ENCODE peak calls at places on chromosome 13, in four cellular contexts. Z is GM12891, R is K562, C is GM12878. S is an unnamed sample.

GRCh38 chr13:90105881-90106496 is 1241.5 kb upstream of the MIR17HG start:
- DNase-seq in Z (no peak), R (no peak), C (no peak), S (no peak)

GRCh38 chr13:97879646-97880297 is 73.7 kb upstream of the IPO5 start:
- DNase-seq in Z (no peak), R (no peak), C (no peak), S (no peak)

GRCh38 chr13:99043700-99044300 is 65.9 kb upstream of the DOCK9 start:
- DNase-seq in Z (no peak), R (no peak), C (no peak), S (no peak)

GRCh38 chr13:42485272-42485671 is 88.7 kb upstream of the TNFSF11 start:
- DNase-seq in Z (no peak), R (no peak), C (no peak), S (no peak)

GRCh38 chr13:20796791-20797513 is 23.2 kb upstream of the EEF1AKMT1 start:
- DNase-seq in Z (no peak), R (no peak), C (no peak), S (no peak)

GRCh38 chr13:75749407-75749806 is 113.3 kb downstream of the LMO7 start:
- DNase-seq in Z (no peak), R (no peak), C (no peak), S (no peak)

GRCh38 chr13:105918842-105919741 is 616.4 kb downstream of the EFNB2 start:
- DNase-seq in Z (no peak), R (no peak), C (no peak), S (no peak)

GRCh38 chr13:107450426-107450825 is 764.9 kb downstream of the LIG4 start:
- DNase-seq in Z (no peak), R (no peak), C (no peak), S (no peak)

GRCh38 chr13:70253834-70254233 is 145.6 kb upstream of the KLHL1 start:
- DNase-seq in Z (no peak), R (no peak), C (no peak), S (no peak)

GRCh38 chr13:36212789-36213188 is 1.6 kb downstream of the SOHLH2 start:
- DNase-seq in Z (no peak), R (peak), C (no peak), S (no peak)

GRCh38 chr13:109897988-109898623 is 111.7 kb upstream of the IRS2 start:
- DNase-seq in Z (no peak), R (no peak), C (no peak), S (no peak)

GRCh38 chr13:27482996-27483395 is 32.6 kb upstream of the MTIF3 start:
- DNase-seq in Z (peak), R (no peak), C (peak), S (peak)

GRCh38 chr13:105336706-105337582 is 1198.5 kb downstream of the EFNB2 start:
- DNase-seq in Z (no peak), R (no peak), C (no peak), S (no peak)

GRCh38 chr13:99345345-99345744 is 38.1 kb upstream of the GPR183 start:
- DNase-seq in Z (no peak), R (no peak), C (no peak), S (no peak)

GRCh38 chr13:57698851-57699250 is 67.3 kb downstream of the PCDH17 start:
- DNase-seq in Z (no peak), R (no peak), C (no peak), S (no peak)

GRCh38 chr13:30871713-30872029 is 34.4 kb upstream of the MEDAG start:
- DNase-seq in Z (no peak), R (no peak), C (no peak), S (no peak)

GRCh38 chr13:34864650-34865049 is 77.4 kb upstream of the NBEA start:
- DNase-seq in Z (no peak), R (no peak), C (no peak), S (no peak)

GRCh38 chr13:66689037-66689619 is 541.0 kb downstream of the PCDH9 start:
- DNase-seq in Z (no peak), R (no peak), C (no peak), S (no peak)

GRCh38 chr13:73411067-73411809 is 352.4 kb downstream of the KLF5 start:
- DNase-seq in Z (no peak), R (no peak), C (no peak), S (no peak)

GRCh38 chr13:35961002-35961401 is 170.2 kb downstream of the DCLK1 start:
- DNase-seq in Z (no peak), R (no peak), C (no peak), S (no peak)

GRCh38 chr13:40438999-40439797 is 227.2 kb downstream of the FOXO1 start:
- DNase-seq in Z (no peak), R (no peak), C (no peak), S (no peak)

GRCh38 chr13:113732176-113732960 is 26.7 kb upstream of the TMEM255B start:
- DNase-seq in Z (no peak), R (no peak), C (no peak), S (no peak)

GRCh38 chr13:30340367-30341184 is 33.2 kb upstream of the KATNAL1 start:
- DNase-seq in Z (no peak), R (peak), C (no peak), S (peak)

GRCh38 chr13:46551410-46552301 is 1.3 kb upstream of the LRCH1 start:
- DNase-seq in Z (no peak), R (peak), C (no peak), S (peak)

GRCh38 chr13:73372691-73373627 is 314.2 kb downstream of the KLF5 start:
- DNase-seq in Z (no peak), R (no peak), C (no peak), S (no peak)

GRCh38 chr13:27053902-27054595 is 117.6 kb downstream of the USP12 start:
- DNase-seq in Z (no peak), R (no peak), C (no peak), S (no peak)

GRCh38 chr13:61664821-61665705 is 249.4 kb upstream of the PCDH20 start:
- DNase-seq in Z (no peak), R (no peak), C (no peak), S (no peak)

GRCh38 chr13:39035204-39035603 is 2.7 kb downstream of the PROSER1 start:
- DNase-seq in Z (no peak), R (no peak), C (no peak), S (no peak)

GRCh38 chr13:23696610-23697009 is 126.4 kb downstream of the TNFRSF19 start:
- DNase-seq in Z (no peak), R (no peak), C (no peak), S (no peak)

GRCh38 chr13:62300021-62300420 is 884.4 kb upstream of the PCDH20 start:
- DNase-seq in Z (no peak), R (no peak), C (no peak), S (no peak)

GRCh38 chr13:109160887-109161669 is 531.7 kb downstream of the MYO16 start:
- DNase-seq in Z (no peak), R (no peak), C (no peak), S (no peak)

GRCh38 chr13:63124863-63125262 is 1709.2 kb upstream of the PCDH20 start:
- DNase-seq in Z (no peak), R (no peak), C (no peak), S (no peak)

GRCh38 chr13:73958657-73959397 is 175.4 kb downstream of the KLF12 start:
- DNase-seq in Z (no peak), R (no peak), C (no peak), S (no peak)

GRCh38 chr13:75929074-75929473 is 292.9 kb downstream of the LMO7 start:
- DNase-seq in Z (no peak), R (no peak), C (no peak), S (no peak)

GRCh38 chr13:24199016-24199415 is 38.5 kb downstream of the SPATA13 start:
- DNase-seq in Z (no peak), R (no peak), C (no peak), S (no peak)

GRCh38 chr13:109345433-109345941 is 440.9 kb downstream of the IRS2 start:
- DNase-seq in Z (no peak), R (no peak), C (no peak), S (no peak)

DNA sequence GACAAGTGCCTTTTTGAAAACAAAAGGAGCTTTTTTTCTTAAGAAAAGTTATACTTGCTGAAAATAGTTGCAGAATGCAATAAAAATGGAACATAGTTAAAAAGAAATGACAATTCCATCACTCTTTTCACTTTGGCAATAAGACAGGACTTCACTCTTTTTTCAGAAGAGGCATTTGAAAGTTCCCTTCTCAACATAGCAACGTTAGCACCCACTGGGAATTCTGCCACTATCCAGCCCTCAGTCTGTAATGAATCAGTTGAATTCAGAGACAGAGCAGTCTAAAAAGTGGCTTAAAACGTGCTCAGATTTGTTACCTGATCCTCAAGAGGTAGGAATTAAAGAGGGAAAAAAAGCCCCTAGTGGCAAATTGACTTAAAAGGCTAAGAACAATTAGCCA is 10.2 kb downstream of the RGCC start:
- DNase-seq in Z (no peak), R (no peak), C (no peak), S (no peak)
- TF ChIP-seq SPI1 in Z (no peak), R (no peak), C (no peak), S (no peak)

DNA sequence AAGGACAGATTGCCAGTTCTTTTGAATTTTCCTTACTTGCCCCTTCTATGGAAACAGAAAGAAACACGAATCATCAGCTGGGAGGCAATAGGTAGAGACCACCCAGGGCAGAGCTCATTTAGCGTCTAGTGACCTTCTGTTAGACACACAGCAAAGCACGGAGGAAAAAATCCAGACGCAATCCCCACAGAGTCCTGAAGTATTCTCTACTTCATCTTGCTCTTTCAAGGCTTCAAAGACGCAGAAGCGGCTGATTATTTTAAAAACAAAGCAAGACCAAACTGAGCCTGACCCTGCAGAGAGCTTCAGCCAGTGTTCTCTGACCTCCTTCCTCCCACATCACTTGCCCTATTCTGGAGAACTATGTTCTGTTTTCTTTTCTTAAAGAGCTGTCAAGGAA is 674.5 kb upstream of the SGCG start:
- DNase-seq in Z (no peak), R (no peak), C (no peak), S (no peak)
- TF ChIP-seq SPI1 in Z (no peak), R (no peak), C (no peak), S (no peak)

DNA sequence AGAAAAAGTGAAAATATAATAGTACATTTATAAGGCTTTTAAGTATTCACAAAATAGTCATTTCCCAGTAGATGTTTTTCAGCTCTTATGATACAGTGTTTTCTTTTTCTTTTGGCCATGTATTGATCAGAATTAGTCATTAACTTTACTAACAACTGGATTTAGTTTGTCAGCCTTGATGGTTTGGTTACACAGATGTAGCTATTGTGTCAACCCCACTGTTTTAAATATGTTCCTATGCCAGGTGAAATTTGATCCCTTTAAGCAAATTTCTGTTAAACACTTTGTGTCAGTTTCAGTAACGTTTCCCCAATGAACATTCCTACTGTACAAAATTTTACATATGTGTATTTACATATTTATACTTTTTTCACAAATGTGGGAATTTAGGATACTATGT is 261.5 kb upstream of the STARD13 start:
- DNase-seq in Z (no peak), R (no peak), C (no peak), S (no peak)
- TF ChIP-seq SPI1 in Z (no peak), R (no peak), C (no peak), S (no peak)

GRCh38 chr13:111210945-111211469 is 95.9 kb downstream of the ARHGEF7 start:
- DNase-seq in Z (no peak), R (no peak), C (no peak), S (no peak)

GRCh38 chr13:111210488-111210887 is 95.4 kb downstream of the ARHGEF7 start:
- DNase-seq in Z (no peak), R (no peak), C (no peak), S (no peak)

GRCh38 chr13:111212517-111212873 is 97.4 kb downstream of the ARHGEF7 start:
- DNase-seq in Z (no peak), R (no peak), C (no peak), S (no peak)

GRCh38 chr13:111210082-111210481 is 95.0 kb downstream of the ARHGEF7 start:
- DNase-seq in Z (no peak), R (no peak), C (no peak), S (no peak)

DNA sequence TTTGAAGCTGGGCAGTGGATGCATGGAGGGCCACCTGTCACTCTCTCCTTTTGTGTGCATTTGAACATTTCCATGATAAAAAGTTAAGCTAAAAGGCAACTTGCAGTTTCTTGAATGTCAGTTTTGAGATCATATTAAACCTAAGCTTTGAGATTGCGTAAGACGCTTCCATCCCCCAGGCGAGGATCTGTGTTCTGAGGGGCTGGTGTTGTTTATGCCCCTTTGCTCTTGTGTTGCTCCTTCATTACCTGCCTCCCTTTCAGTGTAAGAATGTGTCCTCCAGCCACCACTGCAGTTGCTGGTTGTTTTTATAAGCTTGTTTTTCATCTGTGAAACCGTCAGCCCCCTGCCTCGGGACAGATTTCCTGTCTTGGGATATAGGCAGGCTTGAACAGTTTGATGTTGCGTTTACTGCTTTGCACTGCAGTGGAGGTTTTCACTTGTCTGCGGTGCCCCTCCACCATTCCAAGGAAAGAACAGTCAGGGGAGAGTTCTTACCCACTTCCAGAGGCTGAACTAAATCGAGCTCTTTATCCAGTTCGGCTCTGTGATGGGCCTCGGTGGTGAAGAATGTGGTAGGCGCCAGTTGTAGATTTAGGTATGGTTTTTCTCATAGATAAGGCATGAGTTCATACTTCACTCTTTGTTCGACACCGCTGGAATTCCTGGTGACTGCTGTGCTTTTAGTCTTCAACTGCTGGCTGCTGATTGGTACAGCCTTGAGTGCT is 96.8 kb downstream of the ARHGEF7 start:
- DNase-seq in Z (no peak), R (no peak), C (no peak), S (no peak)
- TF ChIP-seq SPI1 in Z (no peak), R (no peak), C (no peak), S (no peak)

GRCh38 chr13:31970237-31970930 is 61.2 kb upstream of the FRY start:
- DNase-seq in Z (no peak), R (no peak), C (no peak), S (no peak)

GRCh38 chr13:31972453-31972852 is 59.1 kb upstream of the FRY start:
- DNase-seq in Z (no peak), R (no peak), C (no peak), S (no peak)

GRCh38 chr13:31967155-31967554 is 64.4 kb upstream of the FRY start:
- DNase-seq in Z (no peak), R (no peak), C (no peak), S (no peak)

GRCh38 chr13:31965361-31966066 is 66.1 kb upstream of the FRY start:
- DNase-seq in Z (no peak), R (no peak), C (peak), S (no peak)

DNA sequence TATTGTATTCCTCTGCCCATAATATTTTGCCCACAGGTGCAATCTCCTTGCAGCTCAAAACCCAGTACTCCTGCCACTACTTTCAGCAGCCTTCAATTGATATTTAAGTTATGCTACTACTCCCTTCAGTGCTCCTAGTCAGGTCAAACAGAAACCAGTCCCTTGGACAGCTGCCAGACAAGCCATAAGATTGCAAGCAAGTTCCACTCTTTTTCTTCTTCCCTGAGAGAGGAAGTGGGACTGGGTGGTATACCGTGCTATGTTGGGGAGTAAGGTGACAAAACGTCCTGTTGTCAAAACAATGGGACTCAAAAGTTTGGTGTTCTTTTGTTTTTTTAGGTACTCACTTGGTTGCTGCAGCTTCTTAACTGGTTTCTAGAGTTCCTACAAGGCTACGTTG is 63.1 kb upstream of the FRY start:
- DNase-seq in Z (no peak), R (no peak), C (no peak), S (peak)
- TF ChIP-seq SPI1 in Z (peak), R (peak), C (peak), S (peak)

DNA sequence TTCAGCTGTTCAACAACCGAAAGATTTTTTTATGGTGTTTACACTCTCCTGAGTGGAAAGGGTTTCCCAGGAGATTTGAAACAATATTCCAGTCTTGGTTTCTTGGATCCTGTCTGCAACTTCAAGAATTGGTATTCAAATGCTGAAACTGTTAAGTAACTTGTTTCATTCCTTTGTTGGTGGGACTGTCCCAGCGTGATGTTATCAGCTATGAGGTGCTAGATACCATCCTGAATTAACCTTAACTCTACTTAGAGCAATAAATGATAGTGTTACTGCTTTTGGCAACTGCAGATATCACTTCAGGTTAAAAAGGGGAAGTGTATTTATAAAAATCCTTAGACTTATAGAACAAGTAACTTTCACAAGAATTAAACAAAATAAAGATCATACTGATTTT is 78.5 kb upstream of the DIAPH3 start:
- DNase-seq in Z (no peak), R (no peak), C (no peak), S (no peak)
- TF ChIP-seq SPI1 in Z (no peak), R (peak), C (no peak), S (peak)

GRCh38 chr13:44854264-44855060 is 134.8 kb downstream of the NUFIP1 start:
- DNase-seq in Z (no peak), R (no peak), C (no peak), S (no peak)

GRCh38 chr13:44857736-44858135 is 131.5 kb downstream of the NUFIP1 start:
- DNase-seq in Z (no peak), R (no peak), C (no peak), S (no peak)

GRCh38 chr13:44857061-44857460 is 132.2 kb downstream of the NUFIP1 start:
- DNase-seq in Z (no peak), R (no peak), C (no peak), S (no peak)

GRCh38 chr13:44853641-44854040 is 135.6 kb downstream of the NUFIP1 start:
- DNase-seq in Z (no peak), R (no peak), C (no peak), S (no peak)

DNA sequence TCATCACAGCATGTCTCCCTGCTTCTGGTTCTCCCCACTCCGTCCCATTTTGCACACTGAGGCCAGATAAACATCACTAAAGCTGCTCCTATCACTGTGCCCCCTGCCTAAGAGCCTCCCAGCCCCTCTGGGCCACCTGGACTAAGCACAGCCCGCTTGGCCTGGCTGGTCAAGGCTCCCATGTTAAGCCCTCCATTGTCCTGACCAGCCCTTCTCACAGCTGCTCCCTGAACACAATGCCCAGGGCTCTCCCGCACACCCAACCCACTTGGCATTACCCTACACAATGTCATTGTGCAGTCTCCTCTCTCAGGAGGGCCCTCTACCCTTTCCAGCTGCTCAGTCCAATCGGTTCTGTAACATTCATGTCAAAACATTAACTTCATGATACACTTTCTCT is 133.4 kb downstream of the NUFIP1 start:
- DNase-seq in Z (no peak), R (no peak), C (no peak), S (no peak)
- TF ChIP-seq SPI1 in Z (no peak), R (no peak), C (no peak), S (no peak)

GRCh38 chr13:64429691-64430090 is 2800.4 kb downstream of the PCDH9 start:
- DNase-seq in Z (no peak), R (no peak), C (no peak), S (no peak)

GRCh38 chr13:64423467-64423866 is 2806.7 kb downstream of the PCDH9 start:
- DNase-seq in Z (no peak), R (no peak), C (no peak), S (no peak)

GRCh38 chr13:64428196-64428595 is 2801.9 kb downstream of the PCDH9 start:
- DNase-seq in Z (no peak), R (no peak), C (no peak), S (no peak)
- TF ChIP-seq SPI1 in Z (no peak), R (no peak), C (no peak), S (no peak)

GRCh38 chr13:51769455-51770127 is 34.4 kb downstream of the DHRS12 start:
- DNase-seq in Z (no peak), R (no peak), C (no peak), S (no peak)
- TF ChIP-seq SPI1 in Z (no peak), R (no peak), C (no peak), S (no peak)